ENCODE peak calls at places on chromosomes 12 and 14, in seven cellular contexts. A is brain microvascular endothelial cell; J is upper lobe of right lung; N is mammary epithelial cell; V is adrenal gland; Q is CD8-positive, alpha-beta memory T cell; P is ovary. I is an unnamed sample.

GRCh38 chr12:65881348-65881961 is 57.2 kb downstream of the HMGA2 start:
- DNase-seq in P (peak), N (no peak), A (no peak), V (no peak), Q (no peak), J (no peak), I (no peak)

GRCh38 chr12:61009167-61009566 is 1251.0 kb upstream of the USP15 start:
- DNase-seq in A (no peak), N (no peak), J (no peak), P (no peak), V (no peak), Q (no peak), I (no peak)

GRCh38 chr12:25699454-25699853 is 146.4 kb upstream of the LMNTD1 start:
- DNase-seq in P (no peak), V (no peak), N (peak), Q (no peak), A (no peak), J (no peak), I (no peak)

GRCh38 chr12:94705656-94706055 is 55.3 kb upstream of the TMCC3 start:
- DNase-seq in P (no peak), Q (no peak), J (no peak), V (no peak), N (no peak), A (no peak), I (no peak)

GRCh38 chr12:14772946-14773345 is 30.3 kb downstream of the WBP11 start:
- DNase-seq in A (no peak), Q (no peak), J (no peak), V (no peak), P (no peak), N (no peak), I (no peak)

GRCh38 chr14:101986953-101987352 is 22.6 kb downstream of the DYNC1H1 start:
- DNase-seq in A (no peak), V (no peak), J (no peak), Q (no peak), N (no peak), P (no peak), I (no peak)

GRCh38 chr14:29749327-29749726 is 178.3 kb downstream of the PRKD1 start:
- DNase-seq in J (no peak), P (no peak), V (no peak), A (peak), N (no peak), Q (no peak), I (no peak)

GRCh38 chr12:123444396-123445026 is 8.0 kb upstream of the RILPL2 start:
- DNase-seq in J (no peak), P (no peak), A (peak), V (no peak), Q (no peak), N (peak), I (no peak)

GRCh38 chr14:104246401-104247335 is 108.3 kb downstream of the KIF26A start:
- DNase-seq in A (no peak), Q (no peak), P (peak), N (no peak), V (peak), J (peak), I (peak)

DNA sequence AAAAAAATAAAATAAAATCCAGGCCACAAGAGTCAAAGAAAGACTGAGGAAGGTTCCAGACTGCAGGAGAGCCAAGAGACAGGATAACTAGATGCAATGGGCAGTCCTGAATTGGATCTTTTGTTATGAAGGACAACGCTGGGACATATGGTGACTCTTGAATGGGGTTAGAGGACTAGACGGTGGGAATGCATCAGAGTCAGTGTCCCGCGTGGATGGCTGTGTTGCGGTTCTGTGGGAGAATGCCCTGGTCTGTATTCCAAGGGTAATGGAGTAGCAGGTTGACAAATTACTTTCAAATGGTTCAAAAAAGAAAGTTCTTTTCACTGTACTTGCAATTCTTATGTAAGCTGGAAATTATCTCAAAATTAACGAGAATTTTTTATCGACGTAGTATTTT is 20.1 kb downstream of the SSH1 start:
- DNase-seq in P (no peak), J (no peak), V (no peak), A (no peak), N (no peak), Q (no peak), I (no peak)
- H3K27ac ChIP-seq in P (no peak), J (peak), V (no peak), A (peak), N (peak), Q (no peak), I (peak)

GRCh38 chr12:92030618-92031017 is 115.0 kb downstream of the BTG1 start:
- DNase-seq in J (no peak), Q (peak), V (peak), N (peak), P (no peak), A (peak), I (no peak)
- H3K27ac ChIP-seq in J (peak), Q (no peak), V (no peak), N (no peak), P (no peak), A (no peak), I (peak)

DNA sequence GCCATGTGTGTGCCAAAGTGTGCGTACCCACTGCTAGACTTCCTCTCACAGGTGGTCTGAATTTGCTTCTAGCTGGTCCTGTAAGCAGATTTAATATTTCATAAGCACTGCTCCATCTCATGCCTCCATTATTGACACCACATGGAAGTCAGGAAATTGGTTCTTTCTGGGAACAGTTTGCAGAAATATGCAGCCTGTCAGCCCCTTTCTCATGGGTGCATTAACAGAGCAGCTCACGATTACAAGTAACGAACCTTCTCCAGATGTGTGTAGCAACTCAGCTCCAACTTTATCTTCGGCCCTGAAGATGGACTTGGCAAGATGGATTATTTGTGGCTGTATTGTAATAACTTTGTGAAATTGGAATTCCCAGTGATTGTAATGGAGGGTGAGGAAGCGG is 214.5 kb upstream of the DDHD1 start:
- DNase-seq in A (no peak), N (no peak), P (no peak), V (no peak), Q (no peak), J (no peak), I (no peak)
- H3K27ac ChIP-seq in A (peak), N (no peak), P (no peak), V (no peak), Q (no peak), J (peak), I (peak)

DNA sequence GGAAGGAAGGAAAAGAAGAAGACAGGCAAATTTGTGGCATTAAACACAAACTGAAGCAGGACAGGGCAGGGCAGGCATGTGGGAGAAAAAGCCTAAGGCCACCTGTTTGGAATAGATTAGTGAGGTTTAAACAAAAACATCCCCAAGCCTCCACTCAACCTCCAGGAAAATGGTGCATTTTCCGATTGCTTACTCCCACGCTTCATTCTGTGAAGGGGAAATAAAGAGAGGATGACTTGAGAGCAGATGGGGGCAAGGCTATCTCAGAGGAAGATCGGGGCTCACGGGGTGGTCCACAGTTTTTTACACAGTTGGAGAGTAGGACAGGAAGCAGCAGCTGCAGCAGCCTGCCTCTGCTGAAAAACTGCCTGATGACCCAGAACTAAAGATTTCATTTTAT is 250.9 kb downstream of the DUSP6 start:
- DNase-seq in A (no peak), N (no peak), J (no peak), Q (no peak), P (no peak), V (no peak), I (no peak)
- H3K27ac ChIP-seq in A (no peak), N (no peak), J (no peak), Q (no peak), P (no peak), V (no peak), I (no peak)

GRCh38 chr12:18595406-18595805 is 142.4 kb downstream of the PLCZ1 start:
- DNase-seq in J (no peak), A (no peak), Q (no peak), N (peak), P (no peak), V (no peak), I (no peak)
- H3K27ac ChIP-seq in J (no peak), A (no peak), Q (no peak), N (no peak), P (no peak), V (no peak), I (no peak)

DNA sequence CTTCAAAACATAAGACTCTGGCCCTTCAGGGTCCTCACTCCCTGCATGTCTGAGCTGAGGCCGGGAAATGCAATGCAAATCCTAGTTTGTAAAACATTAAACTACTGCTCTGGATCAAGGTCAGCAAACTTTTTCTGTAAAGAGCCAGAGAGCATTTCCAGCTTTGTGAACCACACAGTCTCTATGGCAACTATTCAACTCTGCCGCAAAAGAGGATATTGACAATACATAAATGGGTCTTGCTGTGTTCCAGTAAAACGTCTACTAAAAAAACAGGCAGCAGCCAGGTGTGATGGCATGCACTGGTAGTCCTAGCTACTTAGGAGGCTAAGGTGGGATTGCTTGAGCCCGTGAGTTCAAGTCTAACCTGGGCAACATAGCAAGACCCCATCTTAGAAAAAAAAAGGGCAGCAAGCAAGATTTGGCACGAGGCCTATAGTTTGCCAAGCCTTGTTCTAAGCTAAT is 22.3 kb downstream of the DDX24 start:
- DNase-seq in Q (no peak), P (no peak), V (no peak), A (no peak), N (no peak), J (no peak), I (no peak)
- H3K27ac ChIP-seq in Q (no peak), P (no peak), V (no peak), A (no peak), N (no peak), J (no peak), I (no peak)

GRCh38 chr12:68497112-68497511 is 113.6 kb upstream of the RAP1B start:
- DNase-seq in N (no peak), P (no peak), J (no peak), A (no peak), Q (no peak), V (no peak), I (no peak)
- H3K27ac ChIP-seq in N (no peak), P (no peak), J (no peak), A (peak), Q (no peak), V (no peak), I (no peak)

GRCh38 chr12:131828671-131829350 is 618 bp downstream of the MMP17 start:
- DNase-seq in A (no peak), N (peak), P (peak), J (peak), Q (no peak), V (no peak), I (no peak)
- H3K27ac ChIP-seq in A (no peak), N (no peak), P (peak), J (no peak), Q (no peak), V (no peak), I (peak)